ENCODE peak calls at places on chromosome 9, in ten cellular contexts. One of them, this sample, is unnamed. For H3K9me3, the result is how much of the 10 kb centered on the place peaks cover.

GRCh38 chr9:111959960-111960359 is 63.3 kb downstream of the UGCG start:
- DNase-seq in naive thymus-derived CD4-positive, alpha-beta T cell: no peak
- DNase-seq in lung: no peak
- DNase-seq in AG04450: no peak
- DNase-seq in suprapubic skin: no peak
- DNase-seq in gastrocnemius medialis: no peak
- DNase-seq in left ventricle myocardium inferior: no peak
- DNase-seq in body of pancreas: no peak
- DNase-seq in GM12878: no peak
- DNase-seq in neuronal stem cell: no peak
- DNase-seq in this sample: no peak

GRCh38 chr9:127921592-127922120 is 4.8 kb upstream of the ST6GALNAC4 start:
- DNase-seq in naive thymus-derived CD4-positive, alpha-beta T cell: peak
- DNase-seq in lung: peak
- DNase-seq in AG04450: no peak
- DNase-seq in suprapubic skin: peak
- DNase-seq in gastrocnemius medialis: peak
- DNase-seq in left ventricle myocardium inferior: peak
- DNase-seq in body of pancreas: peak
- DNase-seq in GM12878: no peak
- DNase-seq in neuronal stem cell: no peak
- DNase-seq in this sample: no peak

GRCh38 chr9:79895232-79895631 is 323.5 kb downstream of the TLE4 start:
- DNase-seq in naive thymus-derived CD4-positive, alpha-beta T cell: no peak
- DNase-seq in lung: no peak
- DNase-seq in AG04450: no peak
- DNase-seq in suprapubic skin: no peak
- DNase-seq in gastrocnemius medialis: no peak
- DNase-seq in left ventricle myocardium inferior: no peak
- DNase-seq in body of pancreas: no peak
- DNase-seq in GM12878: no peak
- DNase-seq in neuronal stem cell: no peak
- DNase-seq in this sample: no peak

GRCh38 chr9:34628656-34629491 is at the start of gene ARID3C:
- DNase-seq in naive thymus-derived CD4-positive, alpha-beta T cell: no peak
- DNase-seq in lung: no peak
- DNase-seq in AG04450: no peak
- DNase-seq in suprapubic skin: no peak
- DNase-seq in gastrocnemius medialis: no peak
- DNase-seq in left ventricle myocardium inferior: no peak
- DNase-seq in body of pancreas: peak
- DNase-seq in GM12878: no peak
- DNase-seq in neuronal stem cell: no peak
- DNase-seq in this sample: no peak

GRCh38 chr9:91408475-91408874 is 15.2 kb downstream of the NFIL3 start:
- DNase-seq in naive thymus-derived CD4-positive, alpha-beta T cell: no peak
- DNase-seq in lung: no peak
- DNase-seq in AG04450: no peak
- DNase-seq in suprapubic skin: no peak
- DNase-seq in gastrocnemius medialis: no peak
- DNase-seq in left ventricle myocardium inferior: no peak
- DNase-seq in body of pancreas: no peak
- DNase-seq in GM12878: no peak
- DNase-seq in neuronal stem cell: no peak
- DNase-seq in this sample: no peak

GRCh38 chr9:69168709-69169217 is 5.3 kb upstream of the TJP2 start:
- DNase-seq in naive thymus-derived CD4-positive, alpha-beta T cell: no peak
- DNase-seq in lung: no peak
- DNase-seq in AG04450: no peak
- DNase-seq in suprapubic skin: no peak
- DNase-seq in gastrocnemius medialis: no peak
- DNase-seq in left ventricle myocardium inferior: no peak
- DNase-seq in body of pancreas: peak
- DNase-seq in GM12878: no peak
- DNase-seq in neuronal stem cell: no peak
- DNase-seq in this sample: no peak

GRCh38 chr9:120393386-120394057 is 186.4 kb downstream of the CDK5RAP2 start:
- DNase-seq in naive thymus-derived CD4-positive, alpha-beta T cell: no peak
- DNase-seq in lung: no peak
- DNase-seq in AG04450: no peak
- DNase-seq in suprapubic skin: no peak
- DNase-seq in gastrocnemius medialis: no peak
- DNase-seq in left ventricle myocardium inferior: no peak
- DNase-seq in body of pancreas: no peak
- DNase-seq in GM12878: no peak
- DNase-seq in neuronal stem cell: no peak
- DNase-seq in this sample: no peak

GRCh38 chr9:18438300-18438925 is 35.5 kb upstream of the ADAMTSL1 start:
- DNase-seq in naive thymus-derived CD4-positive, alpha-beta T cell: no peak
- DNase-seq in lung: no peak
- DNase-seq in AG04450: no peak
- DNase-seq in suprapubic skin: peak
- DNase-seq in gastrocnemius medialis: no peak
- DNase-seq in left ventricle myocardium inferior: peak
- DNase-seq in body of pancreas: no peak
- DNase-seq in GM12878: no peak
- DNase-seq in neuronal stem cell: no peak
- DNase-seq in this sample: peak

GRCh38 chr9:26945591-26945990 is 1.5 kb downstream of the PLAA start:
- DNase-seq in naive thymus-derived CD4-positive, alpha-beta T cell: no peak
- DNase-seq in lung: no peak
- DNase-seq in AG04450: no peak
- DNase-seq in suprapubic skin: no peak
- DNase-seq in gastrocnemius medialis: no peak
- DNase-seq in left ventricle myocardium inferior: no peak
- DNase-seq in body of pancreas: no peak
- DNase-seq in GM12878: no peak
- DNase-seq in neuronal stem cell: no peak
- DNase-seq in this sample: no peak

GRCh38 chr9:6545017-6545691 is 100.4 kb downstream of the GLDC start:
- DNase-seq in naive thymus-derived CD4-positive, alpha-beta T cell: no peak
- DNase-seq in lung: no peak
- DNase-seq in AG04450: no peak
- DNase-seq in suprapubic skin: no peak
- DNase-seq in gastrocnemius medialis: no peak
- DNase-seq in left ventricle myocardium inferior: no peak
- DNase-seq in body of pancreas: no peak
- DNase-seq in GM12878: no peak
- DNase-seq in neuronal stem cell: no peak
- DNase-seq in this sample: no peak

GRCh38 chr9:19431361-19432171 is 22.8 kb downstream of the ACER2 start:
- DNase-seq in naive thymus-derived CD4-positive, alpha-beta T cell: no peak
- DNase-seq in lung: no peak
- DNase-seq in AG04450: no peak
- DNase-seq in suprapubic skin: no peak
- DNase-seq in gastrocnemius medialis: peak
- DNase-seq in left ventricle myocardium inferior: peak
- DNase-seq in body of pancreas: peak
- DNase-seq in GM12878: no peak
- DNase-seq in neuronal stem cell: no peak
- DNase-seq in this sample: peak

GRCh38 chr9:127537014-127537413 is 75.1 kb upstream of the STXBP1 start:
- DNase-seq in naive thymus-derived CD4-positive, alpha-beta T cell: no peak
- DNase-seq in lung: no peak
- DNase-seq in AG04450: no peak
- DNase-seq in suprapubic skin: no peak
- DNase-seq in gastrocnemius medialis: no peak
- DNase-seq in left ventricle myocardium inferior: no peak
- DNase-seq in body of pancreas: peak
- DNase-seq in GM12878: no peak
- DNase-seq in neuronal stem cell: no peak
- DNase-seq in this sample: no peak

GRCh38 chr9:69925452-69925851 is 104.8 kb downstream of the CFAP95 start:
- DNase-seq in naive thymus-derived CD4-positive, alpha-beta T cell: no peak
- DNase-seq in lung: no peak
- DNase-seq in AG04450: no peak
- DNase-seq in suprapubic skin: no peak
- DNase-seq in gastrocnemius medialis: no peak
- DNase-seq in left ventricle myocardium inferior: no peak
- DNase-seq in body of pancreas: peak
- DNase-seq in GM12878: no peak
- DNase-seq in neuronal stem cell: no peak
- DNase-seq in this sample: no peak

GRCh38 chr9:94921072-94921471 is 194.6 kb downstream of the AOPEP start:
- DNase-seq in naive thymus-derived CD4-positive, alpha-beta T cell: no peak
- DNase-seq in lung: no peak
- DNase-seq in AG04450: no peak
- DNase-seq in suprapubic skin: no peak
- DNase-seq in gastrocnemius medialis: no peak
- DNase-seq in left ventricle myocardium inferior: no peak
- DNase-seq in body of pancreas: no peak
- DNase-seq in GM12878: no peak
- DNase-seq in neuronal stem cell: no peak
- DNase-seq in this sample: no peak

GRCh38 chr9:1383823-1384580 is 333.8 kb downstream of the DMRT2 start:
- DNase-seq in naive thymus-derived CD4-positive, alpha-beta T cell: no peak
- DNase-seq in lung: no peak
- DNase-seq in AG04450: no peak
- DNase-seq in suprapubic skin: no peak
- DNase-seq in gastrocnemius medialis: peak
- DNase-seq in left ventricle myocardium inferior: no peak
- DNase-seq in body of pancreas: no peak
- DNase-seq in GM12878: no peak
- DNase-seq in neuronal stem cell: no peak
- DNase-seq in this sample: no peak

GRCh38 chr9:1386420-1386819 is 336.3 kb downstream of the DMRT2 start:
- DNase-seq in naive thymus-derived CD4-positive, alpha-beta T cell: no peak
- DNase-seq in lung: no peak
- DNase-seq in AG04450: no peak
- DNase-seq in suprapubic skin: no peak
- DNase-seq in gastrocnemius medialis: no peak
- DNase-seq in left ventricle myocardium inferior: no peak
- DNase-seq in body of pancreas: no peak
- DNase-seq in GM12878: no peak
- DNase-seq in neuronal stem cell: no peak
- DNase-seq in this sample: no peak
- H3K9me3 ChIP-seq in naive thymus-derived CD4-positive, alpha-beta T cell: under half
- H3K9me3 ChIP-seq in lung: under half
- H3K9me3 ChIP-seq in AG04450: under half
- H3K9me3 ChIP-seq in suprapubic skin: under half
- H3K9me3 ChIP-seq in gastrocnemius medialis: under half
- H3K9me3 ChIP-seq in left ventricle myocardium inferior: under half
- H3K9me3 ChIP-seq in body of pancreas: under half
- H3K9me3 ChIP-seq in GM12878: under half
- H3K9me3 ChIP-seq in neuronal stem cell: under half
- H3K9me3 ChIP-seq in this sample: under half

GRCh38 chr9:88420227-88420626 is 32.0 kb downstream of the SPIN1 start:
- DNase-seq in naive thymus-derived CD4-positive, alpha-beta T cell: no peak
- DNase-seq in lung: no peak
- DNase-seq in AG04450: no peak
- DNase-seq in suprapubic skin: no peak
- DNase-seq in gastrocnemius medialis: no peak
- DNase-seq in left ventricle myocardium inferior: no peak
- DNase-seq in body of pancreas: no peak
- DNase-seq in GM12878: no peak
- DNase-seq in neuronal stem cell: no peak
- DNase-seq in this sample: no peak
- H3K9me3 ChIP-seq in naive thymus-derived CD4-positive, alpha-beta T cell: under half
- H3K9me3 ChIP-seq in lung: under half
- H3K9me3 ChIP-seq in AG04450: under half
- H3K9me3 ChIP-seq in suprapubic skin: under half
- H3K9me3 ChIP-seq in gastrocnemius medialis: under half
- H3K9me3 ChIP-seq in left ventricle myocardium inferior: under half
- H3K9me3 ChIP-seq in body of pancreas: under half
- H3K9me3 ChIP-seq in GM12878: under half
- H3K9me3 ChIP-seq in neuronal stem cell: half or more
- H3K9me3 ChIP-seq in this sample: under half

GRCh38 chr9:122567901-122568300 is 15.0 kb downstream of the OR1N2 start:
- DNase-seq in naive thymus-derived CD4-positive, alpha-beta T cell: no peak
- DNase-seq in lung: no peak
- DNase-seq in AG04450: no peak
- DNase-seq in suprapubic skin: no peak
- DNase-seq in gastrocnemius medialis: no peak
- DNase-seq in left ventricle myocardium inferior: no peak
- DNase-seq in body of pancreas: no peak
- DNase-seq in GM12878: no peak
- DNase-seq in neuronal stem cell: no peak
- DNase-seq in this sample: no peak

GRCh38 chr9:122572456-122572855 is 10.7 kb downstream of the OR1L8 start:
- DNase-seq in naive thymus-derived CD4-positive, alpha-beta T cell: no peak
- DNase-seq in lung: no peak
- DNase-seq in AG04450: no peak
- DNase-seq in suprapubic skin: no peak
- DNase-seq in gastrocnemius medialis: no peak
- DNase-seq in left ventricle myocardium inferior: no peak
- DNase-seq in body of pancreas: no peak
- DNase-seq in GM12878: no peak
- DNase-seq in neuronal stem cell: no peak
- DNase-seq in this sample: no peak
- H3K9me3 ChIP-seq in naive thymus-derived CD4-positive, alpha-beta T cell: under half
- H3K9me3 ChIP-seq in lung: under half
- H3K9me3 ChIP-seq in AG04450: under half
- H3K9me3 ChIP-seq in suprapubic skin: under half
- H3K9me3 ChIP-seq in gastrocnemius medialis: under half
- H3K9me3 ChIP-seq in left ventricle myocardium inferior: under half
- H3K9me3 ChIP-seq in body of pancreas: under half
- H3K9me3 ChIP-seq in GM12878: under half
- H3K9me3 ChIP-seq in neuronal stem cell: under half
- H3K9me3 ChIP-seq in this sample: under half

DNA sequence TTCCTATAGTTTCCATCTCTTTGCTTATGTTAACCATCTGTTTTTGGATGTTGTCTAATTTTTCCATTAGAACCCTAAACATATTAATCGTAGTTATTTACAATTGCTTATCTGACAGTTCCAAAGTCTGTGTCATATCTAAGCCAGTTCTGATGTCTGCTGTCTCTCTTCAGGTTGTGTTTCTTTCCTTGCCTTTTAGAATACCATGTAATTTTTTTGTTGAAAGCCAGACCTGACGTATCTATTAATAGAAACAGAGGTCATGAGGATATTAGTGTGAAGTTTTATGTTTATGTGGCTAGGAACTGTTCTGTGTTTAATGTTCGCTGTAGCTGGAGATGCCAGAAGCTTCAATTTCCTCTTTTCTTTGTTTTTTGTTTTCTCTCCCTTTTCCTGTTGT is 52.2 kb downstream of the ZNF618 start:
- DNase-seq in naive thymus-derived CD4-positive, alpha-beta T cell: no peak
- DNase-seq in lung: no peak
- DNase-seq in AG04450: no peak
- DNase-seq in suprapubic skin: no peak
- DNase-seq in gastrocnemius medialis: no peak
- DNase-seq in left ventricle myocardium inferior: no peak
- DNase-seq in body of pancreas: no peak
- DNase-seq in GM12878: no peak
- DNase-seq in neuronal stem cell: no peak
- DNase-seq in this sample: no peak
- H3K9me3 ChIP-seq in naive thymus-derived CD4-positive, alpha-beta T cell: under half
- H3K9me3 ChIP-seq in lung: under half
- H3K9me3 ChIP-seq in AG04450: under half
- H3K9me3 ChIP-seq in suprapubic skin: under half
- H3K9me3 ChIP-seq in gastrocnemius medialis: under half
- H3K9me3 ChIP-seq in left ventricle myocardium inferior: half or more
- H3K9me3 ChIP-seq in body of pancreas: under half
- H3K9me3 ChIP-seq in GM12878: under half
- H3K9me3 ChIP-seq in neuronal stem cell: half or more
- H3K9me3 ChIP-seq in this sample: under half

GRCh38 chr9:23005061-23005690 is 558.6 kb downstream of the DMRTA1 start:
- DNase-seq in naive thymus-derived CD4-positive, alpha-beta T cell: no peak
- DNase-seq in lung: no peak
- DNase-seq in AG04450: no peak
- DNase-seq in suprapubic skin: no peak
- DNase-seq in gastrocnemius medialis: no peak
- DNase-seq in left ventricle myocardium inferior: no peak
- DNase-seq in body of pancreas: no peak
- DNase-seq in GM12878: no peak
- DNase-seq in neuronal stem cell: no peak
- DNase-seq in this sample: no peak
- H3K9me3 ChIP-seq in naive thymus-derived CD4-positive, alpha-beta T cell: under half
- H3K9me3 ChIP-seq in lung: under half
- H3K9me3 ChIP-seq in AG04450: under half
- H3K9me3 ChIP-seq in suprapubic skin: under half
- H3K9me3 ChIP-seq in gastrocnemius medialis: under half
- H3K9me3 ChIP-seq in left ventricle myocardium inferior: under half
- H3K9me3 ChIP-seq in body of pancreas: under half
- H3K9me3 ChIP-seq in GM12878: under half
- H3K9me3 ChIP-seq in neuronal stem cell: under half
- H3K9me3 ChIP-seq in this sample: under half